ENCODE peak calls at places on chromosomes 1 and 21, in six cellular contexts. Y, T, I, U, F and W are unnamed samples.

GRCh38 chr1:165403835-165404482 is 41.0 kb downstream of the RXRG start:
- DNase-seq in I (peak; percentile 19), F (peak; percentile 18), T (peak; percentile 31), Y (no peak), U (peak; percentile 9), W (peak; percentile 18)

GRCh38 chr1:181397841-181398240 is 85.5 kb upstream of the CACNA1E start:
- DNase-seq in F (peak; percentile 19), I (no peak), U (no peak), T (peak; percentile 35), Y (no peak), W (no peak)

GRCh38 chr1:167517535-167518330 is 596 bp downstream of the CD247 start:
- DNase-seq in I (peak; percentile 85), Y (peak; percentile 81), U (no peak), T (peak; percentile 96), F (peak; percentile 94), W (peak; percentile 21)

GRCh38 chr1:10867914-10868598 is 71.6 kb upstream of the CASZ1 start:
- DNase-seq in Y (no peak), I (no peak), F (no peak), U (peak; percentile 87), T (no peak), W (peak; percentile 88)

GRCh38 chr21:26965091-26965566 is 1.8 kb downstream of the ADAMTS5 start:
- DNase-seq in Y (no peak), I (no peak), F (no peak), T (no peak), U (no peak), W (no peak)

GRCh38 chr1:68093737-68094136 is 43.3 kb upstream of the DIRAS3 start:
- DNase-seq in I (no peak), U (no peak), F (no peak), Y (no peak), T (no peak), W (no peak)

GRCh38 chr1:245245021-245245667 is 90.4 kb downstream of the KIF26B start:
- DNase-seq in Y (no peak), I (no peak), T (no peak), U (peak; percentile 72), F (no peak), W (no peak)

GRCh38 chr1:22369294-22370189 is 82.1 kb upstream of the ZBTB40 start:
- DNase-seq in Y (no peak), U (no peak), F (no peak), I (no peak), T (no peak), W (no peak)

GRCh38 chr1:208178091-208178529 is 66.1 kb downstream of the PLXNA2 start:
- DNase-seq in F (no peak), U (no peak), Y (no peak), I (no peak), T (no peak), W (no peak)

GRCh38 chr1:183590225-183591191 is at the start of gene NCF2:
- DNase-seq in U (no peak), Y (no peak), T (peak; percentile 71), I (no peak), F (peak; percentile 53), W (no peak)